ENCODE peak calls at places on chromosomes 12 and 14, in six cellular contexts. G, C, Q, I, N and L are unnamed samples.

GRCh38 chr12:7012024-7012607 is 6.2 kb downstream of the LPCAT3 start:
- DNase-seq in I (no peak), G (no peak), C (no peak), Q (no peak), N (no peak), L (no peak)

GRCh38 chr14:29390046-29390841 is 537.4 kb downstream of the PRKD1 start:
- DNase-seq in C (no peak), Q (no peak), I (no peak), G (peak; percentile 95), N (no peak), L (no peak)

GRCh38 chr14:89303452-89304435 is 113.3 kb downstream of the FOXN3 start:
- DNase-seq in G (no peak), N (peak; percentile 78), Q (peak; percentile 33), I (peak; percentile 95), C (peak; percentile 65), L (no peak)

GRCh38 chr12:122356192-122356635 is 66.3 kb downstream of the CLIP1 start:
- DNase-seq in N (peak; percentile 74), C (peak; percentile 59), Q (peak; percentile 83), G (peak; percentile 12), I (peak; percentile 74), L (peak; percentile 42)

GRCh38 chr12:28173440-28173839 is 16.8 kb upstream of the CCDC91 start:
- DNase-seq in I (no peak), C (no peak), N (no peak), Q (no peak), G (no peak), L (no peak)

GRCh38 chr12:132377147-132377546 is 47.8 kb upstream of the GALNT9 start:
- DNase-seq in Q (no peak), C (no peak), I (no peak), G (no peak), N (no peak), L (no peak)

GRCh38 chr12:96048392-96048969 is 13.1 kb upstream of the LTA4H start:
- DNase-seq in G (no peak), Q (no peak), C (no peak), I (peak; percentile 36), N (no peak), L (no peak)

GRCh38 chr14:99981806-99982205 is 83.4 kb upstream of the EVL start:
- DNase-seq in I (no peak), C (no peak), G (no peak), Q (no peak), N (no peak), L (no peak)

GRCh38 chr14:101665478-101666078 is 95.9 kb upstream of the PPP2R5C start:
- DNase-seq in C (peak; percentile 14), Q (no peak), I (peak; percentile 75), N (peak; percentile 40), G (peak; percentile 36), L (peak; percentile 5)

GRCh38 chr12:124440841-124441381 is 126.5 kb downstream of the NCOR2 start:
- DNase-seq in Q (no peak), I (no peak), C (no peak), G (no peak), N (no peak), L (no peak)

GRCh38 chr14:103315368-103315911 is 18.6 kb upstream of the EIF5 start:
- DNase-seq in G (no peak), Q (no peak), I (no peak), C (no peak), N (no peak), L (no peak)

GRCh38 chr12:31742891-31743290 is 14.1 kb upstream of the AMN1 start:
- DNase-seq in G (no peak), C (no peak), Q (no peak), I (no peak), N (no peak), L (no peak)

GRCh38 chr12:47820631-47821345 is 1.1 kb upstream of the HDAC7 start:
- DNase-seq in G (peak; percentile 92), I (no peak), N (peak; percentile 96), Q (peak; percentile 93), C (peak; percentile 97), L (peak; percentile 88)

GRCh38 chr12:47340391-47341015 is 260.7 kb upstream of the AMIGO2 start:
- DNase-seq in I (no peak), Q (no peak), C (no peak), G (no peak), N (no peak), L (no peak)

GRCh38 chr12:6952860-6953416 is 1.8 kb downstream of the PTPN6 start:
- DNase-seq in N (no peak), C (no peak), Q (no peak), G (no peak), I (no peak), L (no peak)

GRCh38 chr14:69637503-69638030 is 26.2 kb downstream of the SUSD6 start:
- DNase-seq in C (no peak), Q (no peak), I (no peak), G (no peak), N (no peak), L (no peak)